ENCODE peak calls at places on chromosomes 1 and 21, in four cellular contexts. O is ovary, A is prostate gland, B is transverse colon. F is an unnamed sample.

GRCh38 chr1:76786232-76786631 is 81.0 kb upstream of the ST6GALNAC5 start:
- DNase-seq in B (no peak), O (no peak), A (no peak), F (no peak)

GRCh38 chr1:232172556-232172955 is 457.4 kb downstream of the SIPA1L2 start:
- DNase-seq in B (no peak), O (no peak), A (no peak), F (no peak)

GRCh38 chr1:193614275-193614674 is 427.9 kb upstream of the B3GALT2 start:
- DNase-seq in A (no peak), B (no peak), O (no peak), F (no peak)

GRCh38 chr1:54861070-54861761 is 25.8 kb downstream of the DHCR24 start:
- DNase-seq in O (no peak), A (no peak), B (no peak), F (no peak)

GRCh38 chr1:110777228-110777627 is 95.7 kb upstream of the CD53 start:
- DNase-seq in A (no peak), O (no peak), B (no peak), F (no peak)

GRCh38 chr1:21874778-21875547 is 62.1 kb downstream of the HSPG2 start:
- DNase-seq in A (no peak), B (no peak), O (no peak), F (no peak)

GRCh38 chr21:42991992-42992740 is 17.8 kb downstream of the PKNOX1 start:
- DNase-seq in B (peak), A (no peak), O (peak), F (no peak)

GRCh38 chr1:198595765-198596164 is 43.1 kb upstream of the PTPRC start:
- DNase-seq in A (no peak), O (no peak), B (no peak), F (no peak)

GRCh38 chr1:70745199-70745598 is 302.4 kb downstream of the PTGER3 start:
- DNase-seq in O (no peak), A (no peak), B (no peak), F (no peak)

DNA sequence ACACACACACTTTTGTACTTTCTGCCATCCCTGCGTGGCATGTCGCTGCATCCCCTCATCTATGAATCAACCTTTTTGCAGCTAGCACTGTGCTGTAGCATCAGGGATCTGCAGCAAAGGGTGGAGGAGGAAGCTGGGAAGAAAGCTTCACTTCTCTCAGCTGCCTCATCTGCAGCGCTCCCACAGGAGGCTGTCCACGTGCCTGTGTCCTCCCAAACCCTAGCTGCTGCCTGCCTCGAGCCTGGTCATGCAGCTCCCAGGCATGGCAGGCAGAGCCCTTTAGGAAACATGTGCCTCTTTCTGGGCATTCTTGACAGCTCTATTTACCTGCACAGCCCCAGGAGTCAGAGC is 262.1 kb upstream of the SGIP1 start:
- DNase-seq in A (peak), O (peak), B (peak), F (peak)
- TF ChIP-seq CTCF in A (no peak), O (no peak), B (no peak), F (no peak)

GRCh38 chr1:224162768-224163167 is 20.3 kb upstream of the DEGS1 start:
- DNase-seq in O (no peak), A (no peak), B (no peak), F (no peak)
- TF ChIP-seq POLR2A in O (no peak), A (no peak), B (no peak), F (no peak)

GRCh38 chr21:46092811-46093667 is 4.9 kb upstream of the COL6A2 start:
- DNase-seq in A (no peak), B (no peak), O (peak), F (no peak)
- TF ChIP-seq CTCF in A (no peak), B (no peak), O (no peak), F (no peak)

GRCh38 chr21:36150192-36150711 is 6.4 kb upstream of the DOP1B start:
- DNase-seq in O (no peak), B (no peak), A (no peak), F (no peak)
- TF ChIP-seq POLR2A in O (no peak), B (peak), A (no peak), F (no peak)

GRCh38 chr1:172912765-172913260 is 137.9 kb downstream of the TNFSF18 start:
- DNase-seq in B (no peak), A (no peak), O (no peak), F (no peak)
- TF ChIP-seq CTCF in B (no peak), A (no peak), O (no peak), F (no peak)

GRCh38 chr1:9871707-9872425 is 38.2 kb downstream of the CTNNBIP1 start:
- DNase-seq in O (no peak), A (no peak), B (no peak), F (no peak)

GRCh38 chr1:9872430-9873165 is 37.5 kb downstream of the CTNNBIP1 start:
- DNase-seq in B (no peak), O (no peak), A (no peak), F (no peak)

GRCh38 chr1:9873992-9874391 is 36.1 kb downstream of the CTNNBIP1 start:
- DNase-seq in B (no peak), O (no peak), A (no peak), F (no peak)

GRCh38 chr1:9874412-9874811 is 35.7 kb downstream of the CTNNBIP1 start:
- DNase-seq in A (no peak), O (no peak), B (no peak), F (no peak)

GRCh38 chr1:9873385-9873784 is 36.7 kb downstream of the CTNNBIP1 start:
- DNase-seq in O (no peak), B (peak), A (no peak), F (no peak)
- TF ChIP-seq POLR2A in O (no peak), B (no peak), A (no peak), F (no peak)

GRCh38 chr1:101238681-101239094 is 1.9 kb downstream of the S1PR1 start:
- DNase-seq in B (peak), O (peak), A (peak), F (peak)

GRCh38 chr1:101235696-101236545 is 898 bp upstream of the S1PR1 start:
- DNase-seq in B (no peak), A (peak), O (peak), F (peak)

GRCh38 chr1:101238041-101238515 is 1.3 kb downstream of the S1PR1 start:
- DNase-seq in A (no peak), O (no peak), B (no peak), F (no peak)

GRCh38 chr1:101236546-101237228 is at the start of gene S1PR1:
- DNase-seq in A (peak), B (peak), O (peak), F (peak)

GRCh38 chr1:101237229-101237837 is 514 bp downstream of the S1PR1 start:
- DNase-seq in B (no peak), O (no peak), A (no peak), F (no peak)
- TF ChIP-seq CTCF in B (no peak), O (no peak), A (no peak), F (no peak)

F was measured in tibial nerve.